ENCODE peak calls at places on chromosomes 3 and 15, in five cellular contexts. Z is RPMI8226; A is stimulated activated CD4-positive, alpha-beta T cell treated with anti-CD3 and anti-CD28 coated beads, Interleukin-12 subunit alpha, Interleukin-12 subunit beta, amount 100 ng/mL, for 4 hours; H is NCI-H774; Q is naive thymus-derived CD4-positive, alpha-beta T cell. D is an unnamed sample.

GRCh38 chr3:99931059-99931458 is 113.4 kb downstream of the CMSS1 start:
- DNase-seq in Z (no peak), A (no peak), H (no peak), Q (no peak), D (no peak)

GRCh38 chr15:39438795-39439577 is 141.9 kb upstream of the THBS1 start:
- DNase-seq in Z (no peak), A (no peak), H (no peak), Q (no peak), D (no peak)

GRCh38 chr15:68815598-68815997 is 5.1 kb downstream of the ANP32A start:
- DNase-seq in Z (no peak), A (no peak), H (no peak), Q (no peak), D (no peak)

GRCh38 chr15:67212655-67213054 is 41.8 kb downstream of the AAGAB start:
- DNase-seq in Z (no peak), A (no peak), H (no peak), Q (no peak), D (no peak)

GRCh38 chr3:128307029-128307633 is 153.8 kb downstream of the EEFSEC start:
- DNase-seq in Z (no peak), A (no peak), H (peak; percentile 19), Q (peak; percentile 29), D (no peak)

GRCh38 chr15:29568840-29569532 is 253.3 kb downstream of the TJP1 start:
- DNase-seq in Z (peak; percentile 24), A (no peak), H (peak; percentile 18), Q (no peak), D (no peak)

GRCh38 chr3:127288921-127289645 is 1.2 kb upstream of the PRR20G start:
- DNase-seq in Z (peak; percentile 9), A (no peak), H (no peak), Q (peak; percentile 17), D (no peak)

GRCh38 chr15:76057332-76058000 is 2.3 kb upstream of the TMEM266 start:
- DNase-seq in Z (peak; percentile 78), A (peak; percentile 11), H (peak; percentile 13), Q (peak; percentile 36), D (peak; percentile 40)

GRCh38 chr15:67784057-67784781 is 41.1 kb upstream of the SKOR1 start:
- DNase-seq in Z (peak; percentile 99), A (no peak), H (peak; percentile 48), Q (no peak), D (peak; percentile 58)

GRCh38 chr3:48919215-48920138 is 835 bp downstream of the ARIH2 start:
- DNase-seq in Z (peak; percentile 78), A (peak; percentile 37), H (no peak), Q (peak; percentile 48), D (peak; percentile 47)

GRCh38 chr15:50675524-50676144 is 11.0 kb downstream of the TRPM7 start:
- DNase-seq in Z (peak; percentile 20), A (no peak), H (no peak), Q (peak; percentile 24), D (no peak)